ENCODE peak calls at places on chromosome 18, in seven cellular contexts. V is omental fat pad; D is H4; S is activated CD8-positive, alpha-beta T cell treated with anti-CD3 and anti-CD28 coated beads, Interleukin-2, amount 10 ng/mL, durations not matched to agents 7 days and 5 days; E is esophagus squamous epithelium; K is dermis blood vessel endothelial cell; G is MCF 10A. N is an unnamed sample.
A peak's percentile ranks its signal among the peaks of the same experiment; 100 is the strongest.

GRCh38 chr18:8754995-8755955 is 49.9 kb downstream of the MTCL1 start:
- DNase-seq in D (no peak), G (no peak), V (no peak), E (no peak), S (peak; percentile 88), K (no peak), N (no peak)

GRCh38 chr18:11909597-11910026 is 1.5 kb upstream of the MPPE1 start:
- DNase-seq in S (no peak), D (peak; percentile 21), E (no peak), G (peak; percentile 20), K (peak; percentile 61), V (no peak), N (no peak)

GRCh38 chr18:38886852-38887670 is 1321.5 kb upstream of the CELF4 start:
- DNase-seq in D (no peak), S (no peak), V (no peak), G (no peak), K (no peak), E (no peak), N (no peak)

GRCh38 chr18:43589611-43590151 is 312.4 kb upstream of the SYT4 start:
- DNase-seq in V (no peak), D (no peak), E (no peak), K (no peak), G (no peak), S (no peak), N (no peak)

GRCh38 chr18:58640428-58640805 is 11.5 kb upstream of the ALPK2 start:
- DNase-seq in G (peak; percentile 27), E (no peak), V (no peak), K (no peak), S (no peak), D (no peak), N (no peak)

GRCh38 chr18:58321986-58322385 is 278.0 kb downstream of the NEDD4L start:
- DNase-seq in S (peak; percentile 59), K (peak; percentile 83), G (peak; percentile 91), E (peak; percentile 7), D (peak; percentile 88), V (no peak), N (peak; percentile 10)

GRCh38 chr18:79011300-79011870 is 31.8 kb downstream of the SALL3 start:
- DNase-seq in E (no peak), V (no peak), G (no peak), S (no peak), D (no peak), K (no peak), N (no peak)

GRCh38 chr18:79445740-79446566 is 50.2 kb downstream of the NFATC1 start:
- DNase-seq in S (no peak), K (no peak), E (no peak), G (no peak), D (no peak), V (no peak), N (no peak)

GRCh38 chr18:75173125-75173432 is 35.9 kb downstream of the PTGR3 start:
- DNase-seq in D (no peak), S (no peak), E (no peak), G (no peak), K (peak; percentile 37), V (no peak), N (no peak)

GRCh38 chr18:50659091-50660003 is 99.5 kb downstream of the MAPK4 start:
- DNase-seq in K (no peak), S (no peak), E (no peak), G (peak; percentile 80), V (no peak), D (peak; percentile 71), N (no peak)

GRCh38 chr18:35939166-35939565 is 33.3 kb upstream of the RMP24 start:
- DNase-seq in V (no peak), G (no peak), S (no peak), K (peak; percentile 23), D (peak; percentile 74), E (no peak), N (no peak)

GRCh38 chr18:79928563-79928960 is 22.9 kb downstream of the SLC66A2 start:
- DNase-seq in V (peak; percentile 7), G (no peak), E (no peak), D (no peak), S (no peak), K (no peak), N (no peak)

GRCh38 chr18:54845788-54846187 is 17.5 kb downstream of the RAB27B start:
- DNase-seq in V (no peak), S (no peak), K (no peak), D (no peak), E (no peak), G (no peak), N (no peak)

GRCh38 chr18:79389689-79390088 is 6.0 kb upstream of the NFATC1 start:
- DNase-seq in S (no peak), V (no peak), D (no peak), K (no peak), G (no peak), E (no peak), N (no peak)

GRCh38 chr18:55510809-55511208 is 77.2 kb downstream of the TCF4 start:
- DNase-seq in D (peak; percentile 60), E (no peak), G (no peak), K (peak; percentile 99), S (no peak), V (no peak), N (no peak)

GRCh38 chr18:58087928-58088722 is 44.1 kb downstream of the NEDD4L start:
- DNase-seq in D (peak; percentile 59), V (no peak), S (no peak), G (peak; percentile 92), K (no peak), E (no peak), N (no peak)

GRCh38 chr18:79853303-79853992 is 55.7 kb downstream of the KCNG2 start:
- DNase-seq in G (no peak), E (no peak), K (no peak), D (no peak), S (peak; percentile 16), V (no peak), N (no peak)

GRCh38 chr18:28284132-28284531 is 107.2 kb upstream of the CDH2 start:
- DNase-seq in D (peak; percentile 57), S (no peak), E (no peak), K (no peak), V (no peak), G (peak; percentile 48), N (no peak)

GRCh38 chr18:77528877-77529276 is 279.2 kb downstream of the GALR1 start:
- DNase-seq in D (no peak), E (no peak), S (no peak), K (no peak), G (no peak), V (no peak), N (no peak)

GRCh38 chr18:11865071-11865470 is 13.9 kb downstream of the CHMP1B start:
- DNase-seq in S (no peak), G (no peak), V (no peak), D (no peak), K (no peak), E (no peak), N (no peak)

GRCh38 chr18:59516356-59517155 is 157.5 kb upstream of the LMAN1 start:
- DNase-seq in K (peak; percentile 87), E (no peak), D (peak; percentile 54), V (peak; percentile 44), G (peak; percentile 61), S (no peak), N (no peak)

GRCh38 chr18:10234912-10235439 is 219.5 kb upstream of the APCDD1 start:
- DNase-seq in E (no peak), V (no peak), K (no peak), D (no peak), S (no peak), G (peak; percentile 51), N (no peak)

GRCh38 chr18:6120820-6121279 is 225.5 kb upstream of the TMEM200C start:
- DNase-seq in S (no peak), K (no peak), V (no peak), D (no peak), G (no peak), E (no peak), N (no peak)

GRCh38 chr18:36112302-36112701 is 16.8 kb downstream of the SLC39A6 start:
- DNase-seq in S (no peak), V (no peak), K (no peak), D (no peak), E (no peak), G (no peak), N (no peak)

GRCh38 chr18:21656402-21656801 is 44.3 kb downstream of the SNRPD1 start:
- DNase-seq in E (no peak), K (peak; percentile 39), D (no peak), G (no peak), V (no peak), S (no peak), N (no peak)

GRCh38 chr18:69400253-69400975 is at the start of gene DOK6:
- DNase-seq in G (no peak), V (peak; percentile 22), E (no peak), D (peak; percentile 82), S (no peak), K (peak; percentile 40), N (peak; percentile 58)

GRCh38 chr18:52481116-52481515 is 141.1 kb downstream of the DCC start:
- DNase-seq in S (no peak), G (no peak), V (no peak), E (no peak), D (no peak), K (no peak), N (no peak)

GRCh38 chr18:3455938-3456685 is 6.1 kb downstream of the TGIF1 start:
- DNase-seq in D (no peak), G (no peak), E (no peak), K (peak; percentile 26), V (no peak), S (no peak), N (no peak)

GRCh38 chr18:51137051-51137729 is 60.3 kb downstream of the MEX3C start:
- DNase-seq in S (no peak), E (no peak), D (no peak), G (peak; percentile 91), V (no peak), K (no peak), N (no peak)

GRCh38 chr18:3803350-3803749 is 353.4 kb downstream of the TGIF1 start:
- DNase-seq in E (no peak), V (no peak), G (no peak), K (no peak), S (no peak), D (no peak), N (no peak)

GRCh38 chr18:54129448-54130134 is 94.9 kb downstream of the MBD2 start:
- DNase-seq in D (no peak), G (no peak), V (no peak), K (peak; percentile 11), S (peak; percentile 24), E (no peak), N (no peak)